ENCODE peak calls at places on chromosome 6, in eight cellular contexts. J is COR-L47; S is activated T-helper 1 cell treated with anti-CD3 and anti-CD28 coated beads, Interleukin-12 subunit alpha, Interleukin-12 subunit beta, Interleukin-2, Interleukin-4 antibody, amounts not matched to agents 30 ng/mL and 10 ng/mL and 1 ng/mL, durations not matched to agents 14 hours and 24 hours and 36 hours; M is sciatic nerve; Q is EL; P is ovary; D is aorta; O is fibroblast of pulmonary artery. Z is an unnamed sample.

GRCh38 chr6:7392402-7392801 is 2.8 kb downstream of the RIOK1 start:
- DNase-seq in J (no peak), S (no peak), M (no peak), Q (peak; percentile 22), P (no peak), D (no peak), O (no peak), Z (no peak)

GRCh38 chr6:166667886-166668620 is 41.0 kb upstream of the RPS6KA2 start:
- DNase-seq in J (no peak), S (no peak), M (no peak), Q (peak; percentile 14), P (no peak), D (no peak), O (no peak), Z (no peak)

GRCh38 chr6:112018619-112019416 is 35.1 kb upstream of the CCN6 start:
- DNase-seq in J (no peak), S (no peak), M (no peak), Q (no peak), P (no peak), D (peak; percentile 66), O (peak; percentile 71), Z (no peak)

GRCh38 chr6:52534966-52535390 is 41.9 kb downstream of the TRAM2 start:
- DNase-seq in J (no peak), S (peak; percentile 44), M (no peak), Q (no peak), P (no peak), D (no peak), O (no peak), Z (no peak)

GRCh38 chr6:90907931-90908655 is 321.2 kb upstream of the MAP3K7 start:
- DNase-seq in J (no peak), S (no peak), M (no peak), Q (no peak), P (no peak), D (no peak), O (no peak), Z (no peak)

GRCh38 chr6:111871207-111871606 is 2.0 kb downstream of the FYN start:
- DNase-seq in J (no peak), S (peak; percentile 47), M (no peak), Q (peak; percentile 17), P (no peak), D (no peak), O (peak; percentile 19), Z (no peak)

GRCh38 chr6:15744824-15745402 is 82.1 kb upstream of the DTNBP1 start:
- DNase-seq in J (no peak), S (no peak), M (no peak), Q (no peak), P (no peak), D (no peak), O (no peak), Z (no peak)

GRCh38 chr6:30397697-30398096 is 52.7 kb downstream of the RPP21 start:
- DNase-seq in J (no peak), S (no peak), M (no peak), Q (no peak), P (no peak), D (no peak), O (no peak), Z (no peak)

GRCh38 chr6:137758661-137759060 is 108.4 kb upstream of the TNFAIP3 start:
- DNase-seq in J (no peak), S (no peak), M (no peak), Q (no peak), P (no peak), D (no peak), O (no peak), Z (no peak)

GRCh38 chr6:45706319-45706718 is 309.3 kb downstream of the CLIC5 start:
- DNase-seq in J (no peak), S (no peak), M (no peak), Q (no peak), P (no peak), D (no peak), O (no peak), Z (no peak)

GRCh38 chr6:169247419-169247818 is 6.2 kb downstream of the THBS2 start:
- DNase-seq in J (no peak), S (no peak), M (no peak), Q (no peak), P (no peak), D (no peak), O (no peak), Z (no peak)

GRCh38 chr6:5257400-5257799 is 3.4 kb downstream of the LYRM4 start:
- DNase-seq in J (no peak), S (no peak), M (no peak), Q (no peak), P (no peak), D (no peak), O (no peak), Z (no peak)

GRCh38 chr6:130307752-130308361 is 58.0 kb upstream of the TMEM200A start:
- DNase-seq in J (no peak), S (no peak), M (no peak), Q (peak; percentile 74), P (no peak), D (no peak), O (peak; percentile 16), Z (no peak)

GRCh38 chr6:31970604-31971271 is 1.2 kb downstream of the DXO start:
- DNase-seq in J (peak; percentile 42), S (no peak), M (peak; percentile 61), Q (no peak), P (no peak), D (peak; percentile 52), O (no peak), Z (no peak)

GRCh38 chr6:125867483-125867935 is 76.7 kb downstream of the NCOA7 start:
- DNase-seq in J (no peak), S (no peak), M (no peak), Q (peak; percentile 71), P (no peak), D (no peak), O (peak; percentile 90), Z (peak; percentile 48)

GRCh38 chr6:38012573-38012972 is 193.0 kb downstream of the ZFAND3 start:
- DNase-seq in J (peak; percentile 52), S (no peak), M (no peak), Q (peak; percentile 52), P (peak; percentile 33), D (no peak), O (peak; percentile 74), Z (no peak)

GRCh38 chr6:125742433-125743120 is 6.9 kb upstream of the HEY2 start:
- DNase-seq in J (no peak), S (no peak), M (no peak), Q (no peak), P (no peak), D (no peak), O (no peak), Z (no peak)

GRCh38 chr6:29743568-29743967 is 20.3 kb downstream of the HLA-F start:
- DNase-seq in J (no peak), S (no peak), M (no peak), Q (no peak), P (no peak), D (no peak), O (no peak), Z (no peak)

GRCh38 chr6:80366721-80367120 is 260.2 kb downstream of the BCKDHB start:
- DNase-seq in J (peak; percentile 38), S (no peak), M (no peak), Q (peak; percentile 24), P (peak; percentile 81), D (no peak), O (peak; percentile 81), Z (no peak)

GRCh38 chr6:127855542-127856159 is 45.2 kb downstream of the THEMIS start:
- DNase-seq in J (no peak), S (no peak), M (no peak), Q (peak; percentile 33), P (no peak), D (no peak), O (peak; percentile 65), Z (no peak)

GRCh38 chr6:75368151-75368779 is 83.7 kb upstream of the TMEM30A start:
- DNase-seq in J (peak; percentile 6), S (no peak), M (no peak), Q (peak; percentile 13), P (no peak), D (no peak), O (peak; percentile 41), Z (peak; percentile 45)

GRCh38 chr6:170284866-170285469 is 5.9 kb downstream of the DLL1 start:
- DNase-seq in J (no peak), S (no peak), M (no peak), Q (no peak), P (peak; percentile 33), D (no peak), O (no peak), Z (no peak)

GRCh38 chr6:3786131-3786530 is 34.6 kb upstream of the PXDC1 start:
- DNase-seq in J (no peak), S (no peak), M (no peak), Q (no peak), P (no peak), D (no peak), O (no peak), Z (no peak)

GRCh38 chr6:161498359-161498758 is 224.5 kb upstream of the AGPAT4 start:
- DNase-seq in J (no peak), S (no peak), M (no peak), Q (peak; percentile 31), P (no peak), D (no peak), O (peak; percentile 67), Z (peak; percentile 4)

GRCh38 chr6:62265906-62266305 is 20.1 kb downstream of the KHDRBS2 start:
- DNase-seq in J (no peak), S (no peak), M (no peak), Q (no peak), P (no peak), D (no peak), O (no peak), Z (no peak)

GRCh38 chr6:119173249-119174084 is 95.0 kb upstream of the FAM184A start:
- DNase-seq in J (no peak), S (no peak), M (no peak), Q (no peak), P (no peak), D (no peak), O (no peak), Z (no peak)

GRCh38 chr6:134061440-134061839 is 9.0 kb upstream of the SLC2A12 start:
- DNase-seq in J (no peak), S (no peak), M (no peak), Q (peak; percentile 19), P (no peak), D (no peak), O (no peak), Z (no peak)

GRCh38 chr6:150332939-150333591 is 35.7 kb upstream of the IYD start:
- DNase-seq in J (no peak), S (no peak), M (no peak), Q (no peak), P (no peak), D (no peak), O (no peak), Z (no peak)

GRCh38 chr6:10138917-10139316 is 276.0 kb downstream of the TFAP2A start:
- DNase-seq in J (no peak), S (no peak), M (no peak), Q (peak; percentile 80), P (no peak), D (no peak), O (peak; percentile 7), Z (no peak)

GRCh38 chr6:148866657-148867268 is 119.9 kb downstream of the UST start:
- DNase-seq in J (no peak), S (no peak), M (no peak), Q (no peak), P (no peak), D (no peak), O (no peak), Z (no peak)

GRCh38 chr6:34288581-34288980 is 39.8 kb upstream of the SMIM29 start:
- DNase-seq in J (no peak), S (peak; percentile 16), M (no peak), Q (no peak), P (no peak), D (no peak), O (no peak), Z (no peak)

GRCh38 chr6:112289039-112289566 is 34.7 kb upstream of the LAMA4 start:
- DNase-seq in J (no peak), S (no peak), M (peak; percentile 81), Q (no peak), P (peak; percentile 72), D (peak; percentile 81), O (peak; percentile 87), Z (no peak)